ENCODE peak calls at places on chromosomes 5 and 9, in nine cellular contexts. L is IMR-90; Y is CD8-positive, alpha-beta memory T cell; M is aorta; Z is heart right ventricle; I is thyroid gland; G is psoas muscle; A is OCI-LY7; E is PC-3. T is an unnamed sample.

GRCh38 chr5:136907371-136907770 is 542.0 kb upstream of the TRPC7 start:
- DNase-seq in L (no peak), Y (no peak), M (no peak), Z (no peak), I (no peak), G (no peak), A (no peak), E (no peak), T (no peak)

GRCh38 chr5:145856285-145856818 is 16.5 kb downstream of the GRXCR2 start:
- DNase-seq in L (peak), Y (no peak), M (peak), Z (peak), I (peak), G (peak), A (no peak), E (no peak), T (peak)

GRCh38 chr9:90890146-90890545 is 88.5 kb downstream of the SYK start:
- DNase-seq in L (no peak), Y (no peak), M (no peak), Z (no peak), I (no peak), G (no peak), A (no peak), E (no peak), T (no peak)

GRCh38 chr5:57302164-57302563 is 128.3 kb downstream of the GPBP1 start:
- DNase-seq in L (peak), Y (peak), M (no peak), Z (no peak), I (no peak), G (no peak), A (no peak), E (peak), T (no peak)

GRCh38 chr9:69074801-69075200 is 39.2 kb downstream of the FXN start:
- DNase-seq in L (no peak), Y (no peak), M (no peak), Z (no peak), I (no peak), G (no peak), A (no peak), E (no peak), T (no peak)

GRCh38 chr9:108142504-108143201 is 653.1 kb upstream of the KLF4 start:
- DNase-seq in L (peak), Y (no peak), M (peak), Z (peak), I (peak), G (peak), A (no peak), E (no peak), T (no peak)

GRCh38 chr9:37390759-37391158 is 31.7 kb upstream of the GRHPR start:
- DNase-seq in L (no peak), Y (no peak), M (no peak), Z (no peak), I (peak), G (no peak), A (peak), E (peak), T (peak)

GRCh38 chr5:116075117-116075910 is 9.5 kb upstream of the COMMD10 start:
- DNase-seq in L (no peak), Y (no peak), M (no peak), Z (no peak), I (no peak), G (no peak), A (peak), E (no peak), T (no peak)

GRCh38 chr5:16160706-16161105 is 18.9 kb downstream of the MARCHF11 start:
- DNase-seq in L (peak), Y (no peak), M (no peak), Z (peak), I (no peak), G (no peak), A (peak), E (peak), T (no peak)

GRCh38 chr5:139470821-139471300 is at the start of gene SMIM33:
- DNase-seq in L (no peak), Y (peak), M (no peak), Z (no peak), I (no peak), G (no peak), A (peak), E (no peak), T (no peak)
- H3K27ac ChIP-seq in L (no peak), Y (no peak), M (no peak), Z (peak), I (no peak), G (no peak), A (no peak), E (no peak), T (no peak)

GRCh38 chr5:168006473-168007130 is 284.8 kb upstream of the WWC1 start:
- DNase-seq in L (peak), Y (no peak), M (no peak), Z (peak), I (no peak), G (no peak), A (no peak), E (no peak), T (no peak)
- H3K4me3 ChIP-seq in L (no peak), Y (no peak), M (no peak), Z (no peak), I (no peak), G (no peak), A (no peak), E (no peak), T (no peak)

DNA sequence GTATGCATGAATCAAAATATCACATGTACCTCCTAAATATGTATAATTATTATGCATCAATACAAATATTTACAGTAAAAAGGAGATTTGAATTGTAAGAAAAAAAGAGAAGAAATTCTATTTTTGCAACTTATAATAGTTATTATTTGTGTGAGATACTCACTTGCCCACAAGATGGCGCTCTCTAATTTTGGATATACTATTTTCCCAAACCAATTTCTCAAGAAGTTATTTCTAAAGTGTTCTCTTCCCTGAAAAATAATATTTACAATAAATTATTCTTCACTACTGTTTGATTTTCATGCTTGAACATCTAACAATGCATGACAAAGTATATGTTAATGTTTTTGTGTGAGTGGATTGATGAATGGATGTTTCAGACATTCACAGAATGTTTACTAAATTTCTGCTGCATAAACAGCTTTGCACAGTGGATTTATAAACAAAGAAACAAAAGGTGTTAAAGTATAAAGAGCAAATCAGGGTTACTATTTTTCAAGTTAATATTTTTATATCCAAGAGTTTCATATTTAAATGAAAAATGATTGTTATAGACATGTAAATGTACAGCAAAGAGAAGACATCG is 503.4 kb downstream of the PDE4D start:
- DNase-seq in L (peak), Y (no peak), M (no peak), Z (peak), I (no peak), G (no peak), A (peak), E (no peak), T (no peak)
- H3K27ac ChIP-seq in L (no peak), Y (no peak), M (no peak), Z (no peak), I (no peak), G (peak), A (no peak), E (no peak), T (no peak)

DNA sequence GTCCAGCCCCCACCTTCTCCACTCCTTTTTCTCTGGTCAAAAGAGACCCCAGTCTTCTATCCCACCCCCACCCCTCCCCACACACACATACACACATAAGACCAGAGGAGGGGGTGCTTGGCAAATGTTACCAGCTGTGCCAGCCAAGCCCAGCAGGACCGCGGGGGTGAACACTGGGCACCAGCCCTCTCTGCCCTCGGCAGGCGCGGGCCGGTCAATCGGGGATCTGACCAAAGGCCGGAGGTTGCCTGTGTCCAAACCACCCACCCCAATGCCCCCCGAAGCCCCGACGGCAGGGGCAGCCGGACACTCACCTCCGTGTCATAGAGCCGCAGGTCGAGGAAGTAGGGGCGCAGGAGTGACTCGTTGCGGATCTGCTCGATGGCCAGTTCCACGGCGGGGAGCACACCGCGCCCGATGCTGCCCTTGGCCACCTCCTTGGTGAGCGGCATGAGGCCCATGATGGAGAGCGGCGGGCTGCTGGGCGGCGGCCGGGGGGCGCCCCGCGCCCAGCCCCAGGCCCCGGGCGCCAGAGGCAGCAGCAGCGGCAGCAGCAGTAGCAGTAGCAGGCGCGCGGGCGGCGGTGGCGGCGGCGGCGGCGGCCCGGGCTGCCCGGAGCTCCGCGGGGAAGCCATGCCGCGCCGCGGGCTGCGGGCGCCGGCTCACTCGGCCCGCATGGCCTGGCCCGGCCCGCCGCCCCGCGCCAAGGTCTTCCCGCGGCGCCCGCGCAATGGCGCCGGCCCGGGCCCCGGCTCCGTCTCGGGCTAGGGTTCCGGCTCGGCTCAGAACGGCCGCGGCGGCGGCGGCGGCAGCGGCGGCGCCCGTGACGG is 417 bp downstream of the GABBR2 start:
- DNase-seq in L (no peak), Y (no peak), M (no peak), Z (no peak), I (no peak), G (no peak), A (no peak), E (no peak), T (no peak)
- H3K4me3 ChIP-seq in L (peak), Y (no peak), M (peak), Z (peak), I (no peak), G (peak), A (no peak), E (peak), T (no peak)

T was measured in pancreas.